ENCODE peak calls at places on chromosomes 2 and 18, in four cellular contexts. Q is activated CD8-positive, alpha-beta memory T cell treated with anti-CD3 and anti-CD28 coated beads, Interleukin-2, amount 10 ng/mL, durations not matched to agents 7 days and 5 days; N is NCI-H748 treated with DMSO at 0.1 percent for 48 hours; J is NCI-H774. O is an unnamed sample.

GRCh38 chr18:46283895-46284295 is 179.7 kb downstream of the HAUS1 start:
- DNase-seq in Q (no peak), N (no peak), J (no peak), O (no peak)

GRCh38 chr2:136664713-136665112 is 100.6 kb upstream of the THSD7B start:
- DNase-seq in J (no peak), N (no peak), Q (no peak), O (no peak)

GRCh38 chr2:3246928-3247714 is 130.5 kb downstream of the EIPR1 start:
- DNase-seq in J (no peak), Q (no peak), N (peak; percentile 9), O (no peak)

GRCh38 chr2:65630643-65631042 is 198.2 kb upstream of the SPRED2 start:
- DNase-seq in J (no peak), Q (no peak), N (no peak), O (no peak)

GRCh38 chr18:74256190-74256589 is 35.6 kb downstream of the CYB5A start:
- DNase-seq in N (no peak), Q (no peak), J (no peak), O (no peak)

GRCh38 chr2:85915606-85916303 is 27.0 kb upstream of the ST3GAL5 start:
- DNase-seq in Q (no peak), N (no peak), J (no peak), O (no peak)

GRCh38 chr2:23385351-23385747 is 370 bp downstream of the KLHL29 start:
- DNase-seq in Q (no peak), N (no peak), J (no peak), O (peak; percentile 58)

GRCh38 chr2:96470636-96471035 is 34.5 kb downstream of the NEURL3 start:
- DNase-seq in J (no peak), Q (peak; percentile 62), N (no peak), O (no peak)

GRCh38 chr2:11482473-11483031 is 16.6 kb upstream of the E2F6 start:
- DNase-seq in Q (peak; percentile 7), N (no peak), J (no peak), O (no peak)

GRCh38 chr2:31931916-31932315 is 78.9 kb downstream of the MEMO1 start:
- DNase-seq in N (no peak), J (no peak), Q (no peak), O (no peak)

GRCh38 chr2:9984861-9985480 is 33.5 kb downstream of the GRHL1 start:
- DNase-seq in J (no peak), N (no peak), Q (no peak), O (no peak)

GRCh38 chr2:167322795-167323194 is 434.5 kb downstream of the XIRP2 start:
- DNase-seq in N (no peak), Q (no peak), J (no peak), O (no peak)

GRCh38 chr2:226692521-226693126 is 107.0 kb downstream of the IRS1 start:
- DNase-seq in Q (no peak), J (no peak), N (no peak), O (no peak)

GRCh38 chr18:58172031-58172430 is 128.0 kb downstream of the NEDD4L start:
- DNase-seq in Q (no peak), N (no peak), J (no peak), O (no peak)

GRCh38 chr2:111028720-111029119 is 92.0 kb upstream of the BCL2L11 start:
- DNase-seq in Q (no peak), J (peak; percentile 0), N (no peak), O (peak; percentile 23)

GRCh38 chr2:199896617-199897016 is 14.5 kb upstream of the C2orf69 start:
- DNase-seq in N (no peak), Q (no peak), J (no peak), O (no peak)

GRCh38 chr2:220528180-220528579 is 900.8 kb downstream of the SLC4A3 start:
- DNase-seq in Q (no peak), N (no peak), J (no peak), O (no peak)

GRCh38 chr2:238434846-238435751 is 8.4 kb downstream of the ASB1 start:
- DNase-seq in N (no peak), Q (no peak), J (no peak), O (no peak)

GRCh38 chr2:211737282-211737681 is 801.3 kb downstream of the ERBB4 start:
- DNase-seq in Q (no peak), J (no peak), N (no peak), O (no peak)

GRCh38 chr2:53708988-53709387 is 58.6 kb upstream of the CHAC2 start:
- DNase-seq in Q (no peak), N (no peak), J (no peak), O (no peak)

GRCh38 chr2:239122711-239123110 is 274.8 kb downstream of the TWIST2 start:
- DNase-seq in J (no peak), N (no peak), Q (no peak), O (no peak)

GRCh38 chr18:2881490-2882195 is 34.8 kb downstream of the EMILIN2 start:
- DNase-seq in J (no peak), Q (no peak), N (no peak), O (no peak)

GRCh38 chr18:22102948-22103663 is 66.3 kb upstream of the GATA6 start:
- DNase-seq in N (no peak), Q (no peak), J (no peak), O (no peak)